ENCODE peak calls at places on chromosomes 5 and 9, in six cellular contexts. One of them, this sample, is unnamed.
A peak's percentile ranks its signal among the peaks of the same experiment; 100 is the strongest.

GRCh38 chr9:21558627-21559401 is 76.7 kb upstream of the IFNE start:
- DNase-seq in AG20443: peak; percentile 58
- DNase-seq in C1 segment of cervical spinal cord: no peak
- DNase-seq in activated CD4-positive, alpha-beta memory T cell treated with anti-CD3 and anti-CD28 coated beads for 36 hours: peak; percentile 14
- DNase-seq in naive thymus-derived CD4-positive, alpha-beta T cell: no peak
- DNase-seq in CD4-positive, alpha-beta T cell: no peak
- DNase-seq in this sample: no peak

GRCh38 chr9:90894956-90895687 is 93.5 kb downstream of the SYK start:
- DNase-seq in activated CD4-positive, alpha-beta memory T cell treated with anti-CD3 and anti-CD28 coated beads for 36 hours: no peak
- DNase-seq in C1 segment of cervical spinal cord: no peak
- DNase-seq in naive thymus-derived CD4-positive, alpha-beta T cell: no peak
- DNase-seq in CD4-positive, alpha-beta T cell: no peak
- DNase-seq in AG20443: peak; percentile 42
- DNase-seq in this sample: no peak

GRCh38 chr9:112887377-112887776 is 3.3 kb downstream of the SLC46A2 start:
- DNase-seq in C1 segment of cervical spinal cord: no peak
- DNase-seq in CD4-positive, alpha-beta T cell: no peak
- DNase-seq in activated CD4-positive, alpha-beta memory T cell treated with anti-CD3 and anti-CD28 coated beads for 36 hours: peak; percentile 35
- DNase-seq in naive thymus-derived CD4-positive, alpha-beta T cell: no peak
- DNase-seq in AG20443: no peak
- DNase-seq in this sample: no peak

GRCh38 chr9:90309809-90310522 is 332.7 kb downstream of the DIRAS2 start:
- DNase-seq in C1 segment of cervical spinal cord: no peak
- DNase-seq in activated CD4-positive, alpha-beta memory T cell treated with anti-CD3 and anti-CD28 coated beads for 36 hours: no peak
- DNase-seq in AG20443: no peak
- DNase-seq in CD4-positive, alpha-beta T cell: no peak
- DNase-seq in naive thymus-derived CD4-positive, alpha-beta T cell: no peak
- DNase-seq in this sample: peak; percentile 6

GRCh38 chr5:14351845-14352712 is 208.9 kb downstream of the TRIO start:
- DNase-seq in C1 segment of cervical spinal cord: no peak
- DNase-seq in naive thymus-derived CD4-positive, alpha-beta T cell: peak; percentile 35
- DNase-seq in AG20443: peak; percentile 88
- DNase-seq in CD4-positive, alpha-beta T cell: peak; percentile 39
- DNase-seq in activated CD4-positive, alpha-beta memory T cell treated with anti-CD3 and anti-CD28 coated beads for 36 hours: peak; percentile 69
- DNase-seq in this sample: peak; percentile 63

GRCh38 chr9:127707766-127708165 is 978 bp downstream of the CFAP157 start:
- DNase-seq in CD4-positive, alpha-beta T cell: no peak
- DNase-seq in naive thymus-derived CD4-positive, alpha-beta T cell: no peak
- DNase-seq in activated CD4-positive, alpha-beta memory T cell treated with anti-CD3 and anti-CD28 coated beads for 36 hours: peak; percentile 63
- DNase-seq in AG20443: no peak
- DNase-seq in C1 segment of cervical spinal cord: no peak
- DNase-seq in this sample: peak; percentile 16

GRCh38 chr9:13860019-13860418 is 453.9 kb downstream of the NFIB start:
- DNase-seq in naive thymus-derived CD4-positive, alpha-beta T cell: no peak
- DNase-seq in C1 segment of cervical spinal cord: no peak
- DNase-seq in CD4-positive, alpha-beta T cell: no peak
- DNase-seq in AG20443: no peak
- DNase-seq in activated CD4-positive, alpha-beta memory T cell treated with anti-CD3 and anti-CD28 coated beads for 36 hours: no peak
- DNase-seq in this sample: no peak

GRCh38 chr5:179110528-179110927 is 50.4 kb downstream of the ZNF354C start:
- DNase-seq in activated CD4-positive, alpha-beta memory T cell treated with anti-CD3 and anti-CD28 coated beads for 36 hours: no peak
- DNase-seq in CD4-positive, alpha-beta T cell: no peak
- DNase-seq in AG20443: no peak
- DNase-seq in C1 segment of cervical spinal cord: no peak
- DNase-seq in naive thymus-derived CD4-positive, alpha-beta T cell: no peak
- DNase-seq in this sample: no peak

GRCh38 chr9:84667571-84668203 is 1.8 kb upstream of the NTRK2 start:
- DNase-seq in activated CD4-positive, alpha-beta memory T cell treated with anti-CD3 and anti-CD28 coated beads for 36 hours: peak; percentile 9
- DNase-seq in AG20443: peak; percentile 28
- DNase-seq in CD4-positive, alpha-beta T cell: no peak
- DNase-seq in naive thymus-derived CD4-positive, alpha-beta T cell: no peak
- DNase-seq in C1 segment of cervical spinal cord: no peak
- DNase-seq in this sample: no peak

GRCh38 chr9:129995409-129996160 is 47.4 kb downstream of the FNBP1 start:
- DNase-seq in naive thymus-derived CD4-positive, alpha-beta T cell: no peak
- DNase-seq in C1 segment of cervical spinal cord: peak; percentile 27
- DNase-seq in activated CD4-positive, alpha-beta memory T cell treated with anti-CD3 and anti-CD28 coated beads for 36 hours: peak; percentile 68
- DNase-seq in AG20443: peak; percentile 39
- DNase-seq in CD4-positive, alpha-beta T cell: no peak
- DNase-seq in this sample: no peak

GRCh38 chr5:173746050-173746449 is 129.6 kb upstream of the BOD1 start:
- DNase-seq in activated CD4-positive, alpha-beta memory T cell treated with anti-CD3 and anti-CD28 coated beads for 36 hours: no peak
- DNase-seq in AG20443: no peak
- DNase-seq in naive thymus-derived CD4-positive, alpha-beta T cell: no peak
- DNase-seq in C1 segment of cervical spinal cord: no peak
- DNase-seq in CD4-positive, alpha-beta T cell: no peak
- DNase-seq in this sample: no peak

GRCh38 chr5:151686673-151687378 is at the start of gene SPARC:
- DNase-seq in C1 segment of cervical spinal cord: peak; percentile 48
- DNase-seq in CD4-positive, alpha-beta T cell: no peak
- DNase-seq in AG20443: peak; percentile 85
- DNase-seq in naive thymus-derived CD4-positive, alpha-beta T cell: no peak
- DNase-seq in activated CD4-positive, alpha-beta memory T cell treated with anti-CD3 and anti-CD28 coated beads for 36 hours: peak; percentile 11
- DNase-seq in this sample: no peak

GRCh38 chr5:60698316-60698715 is 1.6 kb downstream of the DEPDC1B start:
- DNase-seq in C1 segment of cervical spinal cord: no peak
- DNase-seq in AG20443: no peak
- DNase-seq in CD4-positive, alpha-beta T cell: no peak
- DNase-seq in activated CD4-positive, alpha-beta memory T cell treated with anti-CD3 and anti-CD28 coated beads for 36 hours: no peak
- DNase-seq in naive thymus-derived CD4-positive, alpha-beta T cell: no peak
- DNase-seq in this sample: no peak

GRCh38 chr5:78920604-78921003 is 64.5 kb downstream of the ARSB start:
- DNase-seq in CD4-positive, alpha-beta T cell: no peak
- DNase-seq in C1 segment of cervical spinal cord: no peak
- DNase-seq in activated CD4-positive, alpha-beta memory T cell treated with anti-CD3 and anti-CD28 coated beads for 36 hours: no peak
- DNase-seq in AG20443: peak; percentile 44
- DNase-seq in naive thymus-derived CD4-positive, alpha-beta T cell: no peak
- DNase-seq in this sample: no peak

GRCh38 chr5:114101153-114101552 is 260.7 kb upstream of the KCNN2 start:
- DNase-seq in naive thymus-derived CD4-positive, alpha-beta T cell: no peak
- DNase-seq in AG20443: peak; percentile 35
- DNase-seq in C1 segment of cervical spinal cord: no peak
- DNase-seq in activated CD4-positive, alpha-beta memory T cell treated with anti-CD3 and anti-CD28 coated beads for 36 hours: no peak
- DNase-seq in CD4-positive, alpha-beta T cell: no peak
- DNase-seq in this sample: no peak

GRCh38 chr5:149924481-149924880 is 20.1 kb downstream of the PDE6A start:
- DNase-seq in AG20443: no peak
- DNase-seq in C1 segment of cervical spinal cord: no peak
- DNase-seq in activated CD4-positive, alpha-beta memory T cell treated with anti-CD3 and anti-CD28 coated beads for 36 hours: no peak
- DNase-seq in CD4-positive, alpha-beta T cell: no peak
- DNase-seq in naive thymus-derived CD4-positive, alpha-beta T cell: no peak
- DNase-seq in this sample: no peak

GRCh38 chr5:56814361-56814962 is 887 bp upstream of the MAP3K1 start:
- DNase-seq in naive thymus-derived CD4-positive, alpha-beta T cell: no peak
- DNase-seq in C1 segment of cervical spinal cord: peak; percentile 32
- DNase-seq in activated CD4-positive, alpha-beta memory T cell treated with anti-CD3 and anti-CD28 coated beads for 36 hours: peak; percentile 56
- DNase-seq in CD4-positive, alpha-beta T cell: peak; percentile 38
- DNase-seq in AG20443: peak; percentile 47
- DNase-seq in this sample: no peak

GRCh38 chr5:111013011-111013410 is 58.5 kb upstream of the TSLP start:
- DNase-seq in CD4-positive, alpha-beta T cell: no peak
- DNase-seq in naive thymus-derived CD4-positive, alpha-beta T cell: no peak
- DNase-seq in AG20443: no peak
- DNase-seq in C1 segment of cervical spinal cord: no peak
- DNase-seq in activated CD4-positive, alpha-beta memory T cell treated with anti-CD3 and anti-CD28 coated beads for 36 hours: no peak
- DNase-seq in this sample: no peak

GRCh38 chr5:149583394-149583793 is 2.1 kb downstream of the ARHGEF37 start:
- DNase-seq in activated CD4-positive, alpha-beta memory T cell treated with anti-CD3 and anti-CD28 coated beads for 36 hours: no peak
- DNase-seq in naive thymus-derived CD4-positive, alpha-beta T cell: no peak
- DNase-seq in AG20443: no peak
- DNase-seq in C1 segment of cervical spinal cord: peak; percentile 36
- DNase-seq in CD4-positive, alpha-beta T cell: no peak
- DNase-seq in this sample: no peak

GRCh38 chr9:818958-819357 is 22.5 kb upstream of the DMRT1 start:
- DNase-seq in CD4-positive, alpha-beta T cell: no peak
- DNase-seq in activated CD4-positive, alpha-beta memory T cell treated with anti-CD3 and anti-CD28 coated beads for 36 hours: no peak
- DNase-seq in naive thymus-derived CD4-positive, alpha-beta T cell: no peak
- DNase-seq in AG20443: no peak
- DNase-seq in C1 segment of cervical spinal cord: no peak
- DNase-seq in this sample: no peak

GRCh38 chr5:135484563-135485157 is 32.5 kb upstream of the TIFAB start:
- DNase-seq in naive thymus-derived CD4-positive, alpha-beta T cell: no peak
- DNase-seq in C1 segment of cervical spinal cord: no peak
- DNase-seq in CD4-positive, alpha-beta T cell: no peak
- DNase-seq in activated CD4-positive, alpha-beta memory T cell treated with anti-CD3 and anti-CD28 coated beads for 36 hours: no peak
- DNase-seq in AG20443: no peak
- DNase-seq in this sample: no peak

This sample was measured in small intestine.